ENCODE peak calls at places on chromosomes 2 and 18, in seven cellular contexts. L, Q, Y, Z, O, T and J are unnamed samples.

GRCh38 chr2:104043864-104044263 is 810.1 kb upstream of the POU3F3 start:
- DNase-seq in Z (no peak), Y (no peak), O (no peak), L (no peak), Q (no peak), T (no peak), J (no peak)

GRCh38 chr2:172438064-172438421 is 10.7 kb downstream of the ITGA6 start:
- DNase-seq in Q (no peak), L (no peak), Z (no peak), O (no peak), Y (no peak), T (no peak), J (no peak)

GRCh38 chr2:133365117-133365516 is 203.1 kb downstream of the NCKAP5 start:
- DNase-seq in O (no peak), L (no peak), T (no peak), Y (no peak), Q (no peak), Z (no peak), J (no peak)

GRCh38 chr2:239533917-239534316 is 133.1 kb upstream of the HDAC4 start:
- DNase-seq in O (peak; percentile 29), Z (peak; percentile 12), Y (no peak), L (no peak), Q (no peak), T (no peak), J (no peak)

GRCh38 chr2:200670313-200670712 is 84.5 kb downstream of the AOX1 start:
- DNase-seq in Y (no peak), Q (no peak), T (no peak), O (no peak), L (no peak), Z (no peak), J (no peak)

GRCh38 chr2:10473121-10473756 is 25.1 kb upstream of the ODC1 start:
- DNase-seq in L (no peak), T (no peak), Q (no peak), Y (no peak), O (no peak), Z (no peak), J (no peak)

GRCh38 chr2:3022841-3023372 is 354.7 kb downstream of the EIPR1 start:
- DNase-seq in T (no peak), Y (no peak), O (no peak), Z (no peak), L (no peak), Q (no peak), J (no peak)

GRCh38 chr2:10303634-10304378 is 1.1 kb downstream of the HPCAL1 start:
- DNase-seq in Y (peak; percentile 50), T (peak; percentile 58), Z (peak; percentile 77), O (no peak), L (peak; percentile 46), Q (peak; percentile 48), J (peak; percentile 42)

GRCh38 chr2:57987835-57988573 is 58.6 kb upstream of the VRK2 start:
- DNase-seq in Z (no peak), T (no peak), Q (no peak), O (no peak), Y (no peak), L (peak; percentile 61), J (no peak)

GRCh38 chr18:50268022-50268747 is 1.9 kb upstream of the CFAP53 start:
- DNase-seq in Y (peak; percentile 80), Q (peak; percentile 71), L (no peak), T (peak; percentile 86), Z (peak; percentile 52), O (peak; percentile 79), J (no peak)

GRCh38 chr2:156918410-156918809 is 339.1 kb upstream of the GALNT5 start:
- DNase-seq in Y (no peak), O (no peak), Q (no peak), L (no peak), T (no peak), Z (no peak), J (no peak)

GRCh38 chr18:76266226-76266991 is 228.6 kb downstream of the ZNF516 start:
- DNase-seq in Y (no peak), Q (no peak), Z (peak; percentile 9), T (no peak), O (no peak), L (no peak), J (no peak)

GRCh38 chr2:32220445-32220844 is 44.2 kb downstream of the NLRC4 start:
- DNase-seq in L (no peak), Z (no peak), Q (no peak), Y (no peak), T (no peak), O (no peak), J (no peak)

GRCh38 chr18:33578371-33579146 is 540 bp downstream of the ASXL3 start:
- DNase-seq in Z (no peak), L (no peak), Q (peak; percentile 56), T (no peak), Y (peak; percentile 28), O (peak; percentile 25), J (no peak)

GRCh38 chr2:19114754-19115231 is 243.6 kb downstream of the OSR1 start:
- DNase-seq in Y (no peak), Q (no peak), T (no peak), Z (no peak), L (no peak), O (no peak), J (peak; percentile 8)

GRCh38 chr2:154924531-154924930 is 226.0 kb downstream of the KCNJ3 start:
- DNase-seq in O (no peak), Y (no peak), Z (no peak), Q (no peak), T (no peak), L (no peak), J (no peak)

GRCh38 chr2:182973441-182974352 is 64.6 kb downstream of the NCKAP1 start:
- DNase-seq in Y (no peak), T (no peak), O (no peak), Q (no peak), Z (no peak), L (no peak), J (no peak)

GRCh38 chr2:167135691-167136090 is 247.4 kb downstream of the XIRP2 start:
- DNase-seq in L (no peak), O (no peak), Z (peak; percentile 54), Q (no peak), T (no peak), Y (no peak), J (no peak)

GRCh38 chr18:36818652-36819051 is 10.2 kb downstream of the TPGS2 start:
- DNase-seq in Q (no peak), Y (no peak), T (no peak), Z (no peak), L (no peak), O (no peak), J (no peak)

GRCh38 chr2:218607436-218608115 is at the start of gene PLCD4:
- DNase-seq in L (peak; percentile 79), Y (no peak), T (no peak), Q (no peak), Z (peak; percentile 83), O (peak; percentile 38), J (peak; percentile 82)

GRCh38 chr18:63378919-63379638 is 12.1 kb upstream of the KDSR start:
- DNase-seq in O (no peak), Y (no peak), Q (no peak), Z (no peak), L (no peak), T (no peak), J (no peak)

GRCh38 chr2:3277050-3277747 is 100.4 kb downstream of the EIPR1 start:
- DNase-seq in Q (no peak), Y (peak; percentile 51), T (no peak), Z (no peak), L (no peak), O (no peak), J (no peak)

GRCh38 chr2:69036926-69037325 is 23.9 kb downstream of the ANTXR1 start:
- DNase-seq in Z (peak; percentile 23), O (no peak), Y (no peak), L (no peak), T (no peak), Q (no peak), J (no peak)

GRCh38 chr2:230327418-230328154 is 593 bp downstream of the SP140L start:
- DNase-seq in L (peak; percentile 34), Y (no peak), Z (no peak), Q (no peak), O (no peak), T (no peak), J (no peak)

GRCh38 chr2:138707424-138708074 is 72.6 kb downstream of the NXPH2 start:
- DNase-seq in Y (no peak), Q (no peak), T (no peak), O (no peak), L (peak; percentile 72), Z (peak; percentile 96), J (peak; percentile 14)

DNA sequence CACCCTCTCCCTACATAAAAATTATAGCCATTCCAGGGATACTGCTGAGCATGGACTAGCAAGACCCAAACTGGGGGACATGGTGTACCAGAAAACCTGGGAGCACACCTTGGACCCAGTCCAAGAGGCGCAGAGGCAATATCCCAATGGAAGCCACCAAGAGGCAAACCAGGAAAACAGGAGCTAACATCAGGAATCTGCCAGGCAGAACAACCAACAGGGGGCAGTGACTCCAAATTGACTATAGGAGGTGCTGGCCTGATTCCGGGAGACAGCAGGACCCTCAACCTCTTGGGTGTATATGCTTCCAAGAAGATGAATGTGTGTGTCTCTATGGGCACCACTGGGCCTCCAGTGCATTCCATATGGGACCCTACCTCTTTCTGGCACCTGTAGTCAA is 172.7 kb upstream of the ARL4C start:
- DNase-seq in Z (no peak), Q (no peak), Y (no peak), T (no peak), L (no peak), O (no peak), J (no peak)
- TF ChIP-seq CTCF in Z (no peak), Q (peak; percentile 34), Y (no peak), T (no peak), L (peak; percentile 37), O (no peak), J (no peak)

DNA sequence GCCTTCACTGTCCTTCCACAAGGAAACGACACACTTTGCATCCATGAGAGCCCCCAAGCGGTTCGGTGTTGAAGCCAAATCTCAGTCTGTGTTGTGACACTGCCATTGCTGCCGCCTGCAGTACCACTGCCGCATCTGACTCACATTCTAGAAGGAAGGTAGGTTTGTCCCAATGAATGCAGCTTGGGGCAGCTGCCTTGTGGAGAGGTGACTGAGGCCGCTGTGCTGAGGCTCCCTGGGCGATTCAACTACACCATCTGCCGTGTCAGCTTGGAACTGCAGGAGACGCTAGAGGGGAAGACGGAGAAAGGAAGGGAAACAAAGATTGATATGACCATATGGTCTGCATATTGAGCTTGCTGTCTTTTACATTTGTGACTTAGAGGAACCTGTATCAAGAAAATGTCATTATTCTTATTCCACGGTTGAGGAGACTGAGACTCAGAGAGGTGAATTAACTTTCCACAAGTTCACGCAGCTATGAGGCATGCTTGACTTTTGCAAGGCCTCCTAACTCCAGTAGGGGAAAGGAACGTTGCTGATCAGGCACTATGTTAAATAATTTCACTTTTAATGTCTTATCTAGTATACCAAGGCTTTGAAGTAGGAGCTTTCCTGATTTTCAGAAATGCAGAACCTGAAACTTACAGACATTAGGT is 43.5 kb upstream of the LMAN1 start:
- DNase-seq in O (peak; percentile 62), Z (peak; percentile 69), Q (peak; percentile 79), Y (peak; percentile 66), L (peak; percentile 87), T (peak; percentile 72), J (peak; percentile 59)
- TF ChIP-seq CTCF in O (peak; percentile 98), Z (peak; percentile 96), Q (peak; percentile 93), Y (peak; percentile 91), L (peak; percentile 98), T (peak; percentile 70), J (peak; percentile 88)

GRCh38 chr18:60411715-60412114 is 39.1 kb upstream of the MC4R start:
- DNase-seq in Z (no peak), Y (no peak), O (no peak), T (no peak), Q (no peak), L (peak; percentile 20), J (no peak)
- TF ChIP-seq CTCF in Z (no peak), Y (no peak), O (no peak), T (no peak), Q (peak; percentile 25), L (no peak), J (no peak)

GRCh38 chr2:108034843-108035242 is 48.5 kb downstream of the SLC5A7 start:
- DNase-seq in Q (no peak), O (no peak), T (no peak), L (peak; percentile 6), Y (no peak), Z (no peak), J (no peak)
- TF ChIP-seq CTCF in Q (no peak), O (no peak), T (no peak), L (no peak), Y (no peak), Z (no peak), J (no peak)